ENCODE peak calls at places on chromosomes 2 and 18, in six cellular contexts. H, L, I, E, C and B are unnamed samples.
A peak's percentile ranks its signal among the peaks of the same experiment; 100 is the strongest.

GRCh38 chr2:1864301-1864980 is 120.1 kb upstream of the PXDN start:
- DNase-seq in L (no peak), E (no peak), C (no peak), I (no peak), H (no peak), B (no peak)

GRCh38 chr2:134134313-134134706 is 119.6 kb upstream of the MGAT5 start:
- DNase-seq in I (no peak), C (no peak), E (no peak), H (no peak), L (no peak), B (no peak)

GRCh38 chr18:49966090-49966489 is 152.8 kb upstream of the ACAA2 start:
- DNase-seq in C (no peak), L (no peak), E (no peak), H (no peak), I (no peak), B (no peak)

GRCh38 chr2:235220331-235220730 is 268.5 kb downstream of the SH3BP4 start:
- DNase-seq in H (no peak), C (no peak), E (no peak), I (no peak), L (no peak), B (no peak)

GRCh38 chr18:23675896-23676295 is 13.2 kb upstream of the ANKRD29 start:
- DNase-seq in L (no peak), I (no peak), C (no peak), E (no peak), H (no peak), B (no peak)

GRCh38 chr2:121736140-121736461 is 574 bp downstream of the NIFK start:
- DNase-seq in H (no peak), E (no peak), L (no peak), I (no peak), C (no peak), B (no peak)

GRCh38 chr2:234003972-234004617 is 46.4 kb upstream of the SPP2 start:
- DNase-seq in I (no peak), H (no peak), E (peak; percentile 79), C (peak; percentile 93), L (peak; percentile 94), B (peak; percentile 81)

GRCh38 chr2:228763600-228763999 is 507.5 kb downstream of the PID1 start:
- DNase-seq in H (no peak), I (no peak), E (no peak), L (no peak), C (peak; percentile 3), B (no peak)

GRCh38 chr18:73199151-73199550 is 331.4 kb upstream of the NETO1 start:
- DNase-seq in H (no peak), L (peak; percentile 11), C (no peak), E (no peak), I (no peak), B (no peak)

GRCh38 chr18:28189400-28190239 is 12.7 kb upstream of the CDH2 start:
- DNase-seq in H (no peak), I (peak; percentile 58), C (no peak), E (peak; percentile 75), L (peak; percentile 70), B (no peak)

GRCh38 chr2:84865181-84865783 is 15.6 kb downstream of the TRABD2A start:
- DNase-seq in C (no peak), H (no peak), E (peak; percentile 52), L (peak; percentile 47), I (no peak), B (no peak)

GRCh38 chr2:213336253-213336770 is 52.0 kb downstream of the SPAG16 start:
- DNase-seq in E (no peak), L (no peak), I (no peak), H (no peak), C (no peak), B (no peak)

GRCh38 chr2:131413148-131413747 is 49.3 kb upstream of the RAB6D start:
- DNase-seq in L (peak; percentile 66), H (no peak), E (peak; percentile 53), C (peak; percentile 47), I (no peak), B (peak; percentile 45)

GRCh38 chr2:172439509-172439860 is 12.1 kb downstream of the ITGA6 start:
- DNase-seq in C (no peak), H (no peak), I (no peak), E (no peak), L (no peak), B (no peak)

GRCh38 chr2:205585451-205586045 is 96.8 kb upstream of the NRP2 start:
- DNase-seq in I (no peak), L (no peak), H (no peak), C (no peak), E (no peak), B (no peak)

GRCh38 chr2:27143285-27143684 is 4.1 kb upstream of the PRR30 start:
- DNase-seq in E (no peak), H (no peak), I (no peak), C (no peak), L (peak; percentile 18), B (no peak)

GRCh38 chr2:201021914-201022313 is 49.6 kb downstream of the HYCC2 start:
- DNase-seq in I (no peak), E (no peak), C (no peak), H (no peak), L (no peak), B (no peak)

GRCh38 chr18:23528580-23529472 is 25.5 kb downstream of the RMC1 start:
- DNase-seq in C (no peak), I (no peak), L (peak; percentile 88), H (no peak), E (no peak), B (no peak)

GRCh38 chr2:51025942-51026574 is 5.9 kb downstream of the NRXN1 start:
- DNase-seq in L (no peak), H (no peak), I (no peak), E (no peak), C (no peak), B (no peak)

GRCh38 chr2:70553334-70553583 is 367 bp downstream of the TGFA start:
- DNase-seq in H (no peak), I (peak; percentile 62), L (peak; percentile 57), C (no peak), E (peak; percentile 32), B (peak; percentile 29)

GRCh38 chr2:132701810-132702209 is 31.8 kb upstream of the LYPD1 start:
- DNase-seq in L (peak; percentile 37), I (no peak), H (no peak), C (peak; percentile 8), E (no peak), B (no peak)

GRCh38 chr18:10271481-10271880 is 183.0 kb upstream of the APCDD1 start:
- DNase-seq in L (no peak), C (no peak), I (no peak), H (no peak), E (no peak), B (no peak)

GRCh38 chr18:967037-967576 is 62.4 kb downstream of the ADCYAP1 start:
- DNase-seq in H (no peak), L (no peak), E (no peak), C (no peak), I (no peak), B (no peak)

GRCh38 chr18:56873441-56874140 is 222.4 kb downstream of the WDR7 start:
- DNase-seq in C (no peak), I (no peak), H (no peak), L (no peak), E (no peak), B (no peak)

GRCh38 chr2:186575302-186575701 is 14.6 kb upstream of the ITGAV start:
- DNase-seq in H (no peak), I (no peak), E (peak; percentile 97), C (peak; percentile 98), L (peak; percentile 98), B (peak; percentile 90)

GRCh38 chr18:49041677-49042570 is 91.2 kb upstream of the SMAD7 start:
- DNase-seq in H (peak; percentile 36), E (peak; percentile 43), I (peak; percentile 70), L (peak; percentile 54), C (peak; percentile 55), B (peak; percentile 11)

GRCh38 chr2:187640926-187641510 is 86.8 kb upstream of the TFPI start:
- DNase-seq in E (no peak), C (no peak), I (no peak), H (no peak), L (no peak), B (no peak)

GRCh38 chr2:233319256-233319655 is 11.6 kb downstream of the SAG start:
- DNase-seq in E (no peak), I (no peak), H (no peak), C (no peak), L (no peak), B (no peak)

GRCh38 chr2:56444339-56444738 is 260.5 kb downstream of the CCDC85A start:
- DNase-seq in H (no peak), I (peak; percentile 79), L (peak; percentile 54), E (peak; percentile 18), C (peak; percentile 27), B (no peak)

GRCh38 chr18:62717059-62717849 is 1.9 kb downstream of the PHLPP1 start:
- DNase-seq in I (peak; percentile 52), E (peak; percentile 26), C (no peak), H (peak; percentile 26), L (peak; percentile 84), B (peak; percentile 53)

GRCh38 chr2:16334886-16335605 is 330.6 kb downstream of the CYRIA start:
- DNase-seq in I (no peak), C (no peak), H (no peak), L (no peak), E (no peak), B (no peak)

GRCh38 chr18:78986018-78986481 is 6.4 kb downstream of the SALL3 start:
- DNase-seq in H (no peak), C (peak; percentile 3), E (peak; percentile 21), I (no peak), L (peak; percentile 9), B (no peak)

GRCh38 chr2:111122631-111123421 is 2.1 kb downstream of the BCL2L11 start:
- DNase-seq in E (peak; percentile 76), I (peak; percentile 89), L (peak; percentile 84), C (peak; percentile 73), H (peak; percentile 2), B (peak; percentile 60)

GRCh38 chr18:36724169-36724568 is 104.6 kb downstream of the TPGS2 start:
- DNase-seq in I (no peak), C (no peak), H (no peak), L (no peak), E (no peak), B (no peak)

GRCh38 chr2:215417400-215417951 is 18.4 kb downstream of the FN1 start:
- DNase-seq in C (no peak), H (no peak), L (no peak), E (peak; percentile 65), I (no peak), B (no peak)

GRCh38 chr18:8052237-8052701 is 485.2 kb downstream of the PTPRM start:
- DNase-seq in H (no peak), L (peak; percentile 20), E (peak; percentile 38), I (no peak), C (no peak), B (peak; percentile 3)

GRCh38 chr2:127003028-127003800 is 103.7 kb downstream of the BIN1 start:
- DNase-seq in L (no peak), I (no peak), E (no peak), C (no peak), H (no peak), B (no peak)

GRCh38 chr2:224185023-224185601 is 146.0 kb upstream of the SERPINE2 start:
- DNase-seq in E (no peak), L (no peak), I (no peak), H (no peak), C (no peak), B (no peak)